ENCODE peak calls at places on chromosomes 13 and 19, in ten cellular contexts. One of them, this sample, is unnamed.

GRCh38 chr13:67230774-67231480 is 791 bp upstream of the PCDH9 start:
- DNase-seq in mucosa of descending colon: peak; percentile 38
- DNase-seq in psoas muscle: peak; percentile 64
- DNase-seq in body of pancreas: peak; percentile 56
- DNase-seq in hepatocyte: peak; percentile 82
- DNase-seq in neural progenitor cell: peak; percentile 81
- DNase-seq in adrenal gland: peak; percentile 52
- DNase-seq in IMR-90: peak; percentile 64
- DNase-seq in CD8-positive, alpha-beta memory T cell: no peak
- DNase-seq in heart right ventricle: peak; percentile 53
- DNase-seq in this sample: peak; percentile 70

GRCh38 chr19:29418106-29418684 is 107.6 kb upstream of the VSTM2B start:
- DNase-seq in adrenal gland: no peak
- DNase-seq in psoas muscle: no peak
- DNase-seq in neural progenitor cell: peak; percentile 26
- DNase-seq in body of pancreas: no peak
- DNase-seq in IMR-90: no peak
- DNase-seq in mucosa of descending colon: no peak
- DNase-seq in CD8-positive, alpha-beta memory T cell: no peak
- DNase-seq in hepatocyte: no peak
- DNase-seq in heart right ventricle: no peak
- DNase-seq in this sample: no peak

GRCh38 chr19:18978616-18979015 is 37.6 kb upstream of the HOMER3 start:
- DNase-seq in psoas muscle: no peak
- DNase-seq in neural progenitor cell: no peak
- DNase-seq in adrenal gland: no peak
- DNase-seq in IMR-90: no peak
- DNase-seq in body of pancreas: no peak
- DNase-seq in hepatocyte: no peak
- DNase-seq in heart right ventricle: no peak
- DNase-seq in mucosa of descending colon: no peak
- DNase-seq in CD8-positive, alpha-beta memory T cell: no peak
- DNase-seq in this sample: no peak

GRCh38 chr13:44141213-44141724 is 232.4 kb upstream of the SERP2 start:
- DNase-seq in neural progenitor cell: peak; percentile 20
- DNase-seq in CD8-positive, alpha-beta memory T cell: peak; percentile 7
- DNase-seq in psoas muscle: no peak
- DNase-seq in body of pancreas: peak; percentile 22
- DNase-seq in mucosa of descending colon: no peak
- DNase-seq in hepatocyte: no peak
- DNase-seq in heart right ventricle: no peak
- DNase-seq in IMR-90: no peak
- DNase-seq in adrenal gland: no peak
- DNase-seq in this sample: no peak

GRCh38 chr19:7292950-7293794 is 1.0 kb downstream of the INSR start:
- DNase-seq in IMR-90: no peak
- DNase-seq in hepatocyte: peak; percentile 66
- DNase-seq in body of pancreas: peak; percentile 59
- DNase-seq in CD8-positive, alpha-beta memory T cell: no peak
- DNase-seq in mucosa of descending colon: peak; percentile 65
- DNase-seq in heart right ventricle: peak; percentile 34
- DNase-seq in adrenal gland: peak; percentile 68
- DNase-seq in psoas muscle: peak; percentile 54
- DNase-seq in neural progenitor cell: peak; percentile 36
- DNase-seq in this sample: peak; percentile 48

GRCh38 chr19:30068528-30069395 is 126.7 kb downstream of the URI1 start:
- DNase-seq in mucosa of descending colon: no peak
- DNase-seq in psoas muscle: no peak
- DNase-seq in body of pancreas: no peak
- DNase-seq in heart right ventricle: no peak
- DNase-seq in CD8-positive, alpha-beta memory T cell: no peak
- DNase-seq in hepatocyte: no peak
- DNase-seq in neural progenitor cell: no peak
- DNase-seq in adrenal gland: no peak
- DNase-seq in IMR-90: no peak
- DNase-seq in this sample: no peak

GRCh38 chr19:42271045-42271419 is 2.0 kb downstream of the CIC start:
- DNase-seq in hepatocyte: no peak
- DNase-seq in heart right ventricle: no peak
- DNase-seq in mucosa of descending colon: no peak
- DNase-seq in neural progenitor cell: no peak
- DNase-seq in IMR-90: no peak
- DNase-seq in adrenal gland: no peak
- DNase-seq in body of pancreas: no peak
- DNase-seq in psoas muscle: no peak
- DNase-seq in CD8-positive, alpha-beta memory T cell: no peak
- DNase-seq in this sample: no peak

GRCh38 chr19:17873661-17874422 is 2.1 kb downstream of the SLC5A5 start:
- DNase-seq in neural progenitor cell: peak; percentile 94
- DNase-seq in IMR-90: no peak
- DNase-seq in body of pancreas: peak; percentile 34
- DNase-seq in psoas muscle: no peak
- DNase-seq in CD8-positive, alpha-beta memory T cell: peak; percentile 75
- DNase-seq in adrenal gland: no peak
- DNase-seq in heart right ventricle: no peak
- DNase-seq in hepatocyte: peak; percentile 69
- DNase-seq in mucosa of descending colon: peak; percentile 72
- DNase-seq in this sample: peak; percentile 38

GRCh38 chr19:30884146-30884812 is 465.0 kb downstream of the TSHZ3 start:
- DNase-seq in hepatocyte: no peak
- DNase-seq in adrenal gland: no peak
- DNase-seq in heart right ventricle: no peak
- DNase-seq in mucosa of descending colon: no peak
- DNase-seq in IMR-90: no peak
- DNase-seq in neural progenitor cell: no peak
- DNase-seq in body of pancreas: no peak
- DNase-seq in psoas muscle: no peak
- DNase-seq in CD8-positive, alpha-beta memory T cell: no peak
- DNase-seq in this sample: no peak

GRCh38 chr19:13761423-13761822 is 2.9 kb upstream of the MRI1 start:
- DNase-seq in mucosa of descending colon: no peak
- DNase-seq in neural progenitor cell: no peak
- DNase-seq in CD8-positive, alpha-beta memory T cell: no peak
- DNase-seq in adrenal gland: no peak
- DNase-seq in heart right ventricle: no peak
- DNase-seq in IMR-90: no peak
- DNase-seq in hepatocyte: no peak
- DNase-seq in psoas muscle: no peak
- DNase-seq in body of pancreas: no peak
- DNase-seq in this sample: no peak

GRCh38 chr19:53463263-53463662 is 4.3 kb upstream of the ZNF813 start:
- DNase-seq in CD8-positive, alpha-beta memory T cell: no peak
- DNase-seq in neural progenitor cell: peak; percentile 82
- DNase-seq in psoas muscle: peak; percentile 43
- DNase-seq in body of pancreas: peak; percentile 7
- DNase-seq in heart right ventricle: peak; percentile 64
- DNase-seq in mucosa of descending colon: peak; percentile 13
- DNase-seq in adrenal gland: peak; percentile 46
- DNase-seq in IMR-90: peak; percentile 6
- DNase-seq in hepatocyte: no peak
- DNase-seq in this sample: peak; percentile 7

GRCh38 chr19:35211545-35212230 is 16.9 kb downstream of the FAM187B start:
- DNase-seq in body of pancreas: peak; percentile 73
- DNase-seq in neural progenitor cell: no peak
- DNase-seq in adrenal gland: peak; percentile 39
- DNase-seq in heart right ventricle: peak; percentile 50
- DNase-seq in psoas muscle: peak; percentile 37
- DNase-seq in CD8-positive, alpha-beta memory T cell: peak; percentile 91
- DNase-seq in hepatocyte: no peak
- DNase-seq in IMR-90: no peak
- DNase-seq in mucosa of descending colon: peak; percentile 54
- DNase-seq in this sample: no peak

GRCh38 chr13:98103942-98104880 is 38.7 kb upstream of the FARP1 start:
- DNase-seq in heart right ventricle: no peak
- DNase-seq in neural progenitor cell: no peak
- DNase-seq in body of pancreas: no peak
- DNase-seq in mucosa of descending colon: no peak
- DNase-seq in IMR-90: peak; percentile 43
- DNase-seq in hepatocyte: no peak
- DNase-seq in adrenal gland: no peak
- DNase-seq in psoas muscle: no peak
- DNase-seq in CD8-positive, alpha-beta memory T cell: no peak
- DNase-seq in this sample: no peak

GRCh38 chr13:43551897-43552456 is 234.8 kb downstream of the ENOX1 start:
- DNase-seq in hepatocyte: no peak
- DNase-seq in psoas muscle: no peak
- DNase-seq in mucosa of descending colon: no peak
- DNase-seq in CD8-positive, alpha-beta memory T cell: no peak
- DNase-seq in IMR-90: no peak
- DNase-seq in heart right ventricle: no peak
- DNase-seq in body of pancreas: no peak
- DNase-seq in adrenal gland: no peak
- DNase-seq in neural progenitor cell: no peak
- DNase-seq in this sample: no peak

GRCh38 chr13:75901509-75901908 is 265.4 kb downstream of the LMO7 start:
- DNase-seq in body of pancreas: no peak
- DNase-seq in IMR-90: no peak
- DNase-seq in hepatocyte: no peak
- DNase-seq in heart right ventricle: no peak
- DNase-seq in mucosa of descending colon: no peak
- DNase-seq in neural progenitor cell: no peak
- DNase-seq in adrenal gland: no peak
- DNase-seq in psoas muscle: no peak
- DNase-seq in CD8-positive, alpha-beta memory T cell: no peak
- DNase-seq in this sample: no peak

GRCh38 chr13:107450931-107451330 is 764.4 kb downstream of the LIG4 start:
- DNase-seq in adrenal gland: no peak
- DNase-seq in heart right ventricle: peak; percentile 43
- DNase-seq in neural progenitor cell: no peak
- DNase-seq in mucosa of descending colon: no peak
- DNase-seq in hepatocyte: no peak
- DNase-seq in IMR-90: peak; percentile 99
- DNase-seq in psoas muscle: peak; percentile 28
- DNase-seq in body of pancreas: no peak
- DNase-seq in CD8-positive, alpha-beta memory T cell: no peak
- DNase-seq in this sample: peak; percentile 96

DNA sequence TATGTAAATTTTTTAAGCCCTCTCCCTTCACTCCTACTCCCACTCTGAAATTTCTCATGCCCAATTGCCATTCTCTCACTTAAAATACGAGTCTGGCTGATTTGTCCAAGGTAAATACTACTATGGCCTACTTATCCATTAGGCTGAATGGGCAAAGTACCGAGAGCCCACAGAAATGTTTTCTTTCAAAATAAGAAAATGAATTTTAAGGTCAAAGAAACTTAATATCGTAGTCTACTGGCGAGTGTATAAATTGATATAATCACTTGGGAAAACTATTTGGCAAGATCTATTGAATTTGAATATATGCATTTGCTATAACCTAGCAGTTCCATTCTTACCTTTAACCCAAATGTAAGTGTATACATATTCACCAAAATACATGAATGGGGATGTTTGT is 32.7 kb downstream of the ZNF45 start:
- DNase-seq in heart right ventricle: no peak
- DNase-seq in hepatocyte: no peak
- DNase-seq in IMR-90: no peak
- DNase-seq in adrenal gland: no peak
- DNase-seq in psoas muscle: no peak
- DNase-seq in body of pancreas: no peak
- DNase-seq in CD8-positive, alpha-beta memory T cell: no peak
- DNase-seq in neural progenitor cell: no peak
- DNase-seq in mucosa of descending colon: no peak
- DNase-seq in this sample: no peak
- H3K4me3 ChIP-seq in heart right ventricle: peak overlapping the region; percentile 65
- H3K4me3 ChIP-seq in hepatocyte: peak overlapping the region; percentile 62
- H3K4me3 ChIP-seq in IMR-90: no peak overlapping the region
- H3K4me3 ChIP-seq in adrenal gland: no peak overlapping the region
- H3K4me3 ChIP-seq in psoas muscle: peak overlapping the region; percentile 79
- H3K4me3 ChIP-seq in body of pancreas: peak overlapping the region; percentile 40
- H3K4me3 ChIP-seq in CD8-positive, alpha-beta memory T cell: peak overlapping the region; percentile 82
- H3K4me3 ChIP-seq in neural progenitor cell: peak overlapping the region; percentile 56
- H3K4me3 ChIP-seq in mucosa of descending colon: no peak overlapping the region
- H3K4me3 ChIP-seq in this sample: peak overlapping the region; percentile 58

DNA sequence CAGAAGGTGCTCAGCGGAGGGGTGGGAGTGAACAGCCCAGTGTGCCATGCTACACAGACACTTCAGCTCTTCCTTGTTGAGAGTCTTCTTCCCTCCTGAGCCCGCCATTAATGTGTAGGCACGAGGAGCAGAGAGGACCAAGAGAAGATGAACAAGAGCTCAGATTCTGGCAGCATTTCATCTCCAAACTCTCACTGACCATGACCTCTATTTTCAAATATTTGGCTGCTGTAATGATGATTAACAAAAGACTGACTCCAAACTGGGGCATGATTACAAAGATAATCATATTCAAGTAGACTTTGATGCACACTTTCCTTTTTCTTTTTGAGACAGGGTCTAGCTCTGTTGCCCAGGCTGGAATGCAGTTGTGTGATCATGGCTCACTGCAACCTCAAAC is 236.5 kb downstream of the DCLK1 start:
- DNase-seq in psoas muscle: no peak
- DNase-seq in CD8-positive, alpha-beta memory T cell: no peak
- DNase-seq in adrenal gland: no peak
- DNase-seq in IMR-90: peak; percentile 7
- DNase-seq in neural progenitor cell: no peak
- DNase-seq in body of pancreas: no peak
- DNase-seq in mucosa of descending colon: no peak
- DNase-seq in hepatocyte: no peak
- DNase-seq in heart right ventricle: no peak
- DNase-seq in this sample: peak; percentile 18
- H3K36me3 ChIP-seq in psoas muscle: no peaks in the 10 kb centered on the region
- H3K36me3 ChIP-seq in CD8-positive, alpha-beta memory T cell: no peaks in the 10 kb centered on the region
- H3K36me3 ChIP-seq in adrenal gland: no peaks in the 10 kb centered on the region
- H3K36me3 ChIP-seq in IMR-90: no peaks in the 10 kb centered on the region
- H3K36me3 ChIP-seq in neural progenitor cell: no peaks in the 10 kb centered on the region
- H3K36me3 ChIP-seq in body of pancreas: no peaks in the 10 kb centered on the region
- H3K36me3 ChIP-seq in mucosa of descending colon: no peaks in the 10 kb centered on the region
- H3K36me3 ChIP-seq in hepatocyte: no peaks in the 10 kb centered on the region
- H3K36me3 ChIP-seq in heart right ventricle: no peaks in the 10 kb centered on the region
- H3K36me3 ChIP-seq in this sample: no peaks in the 10 kb centered on the region

DNA sequence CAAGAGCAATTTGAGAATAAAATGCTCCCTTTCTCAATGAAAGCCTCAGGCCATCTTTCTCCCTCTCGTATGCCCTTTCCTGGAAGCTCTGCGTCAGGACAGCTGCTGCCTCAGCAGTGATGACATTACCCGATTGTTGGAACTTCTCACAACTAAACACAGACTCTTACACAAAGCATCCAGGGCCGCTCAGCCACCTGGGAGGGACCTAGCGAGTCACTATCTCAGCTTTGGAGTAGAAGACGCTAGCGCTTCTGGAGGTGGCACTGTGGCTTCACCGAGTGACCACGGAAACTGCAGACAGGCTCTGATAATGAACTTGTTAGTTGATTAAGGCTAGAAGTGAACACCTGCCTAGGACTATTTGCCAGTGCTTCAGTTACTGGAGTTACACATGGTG is 153.2 kb upstream of the SOX1 start:
- DNase-seq in mucosa of descending colon: no peak
- DNase-seq in IMR-90: no peak
- DNase-seq in CD8-positive, alpha-beta memory T cell: no peak
- DNase-seq in heart right ventricle: no peak
- DNase-seq in adrenal gland: no peak
- DNase-seq in neural progenitor cell: no peak
- DNase-seq in hepatocyte: no peak
- DNase-seq in psoas muscle: no peak
- DNase-seq in body of pancreas: no peak
- DNase-seq in this sample: no peak
- H3K9me3 ChIP-seq in mucosa of descending colon: no peaks in the 10 kb centered on the region
- H3K9me3 ChIP-seq in IMR-90: peaks cover 64% of the 10 kb centered on the region
- H3K9me3 ChIP-seq in CD8-positive, alpha-beta memory T cell: no peaks in the 10 kb centered on the region
- H3K9me3 ChIP-seq in heart right ventricle: no peaks in the 10 kb centered on the region
- H3K9me3 ChIP-seq in adrenal gland: no peaks in the 10 kb centered on the region
- H3K9me3 ChIP-seq in neural progenitor cell: no peaks in the 10 kb centered on the region
- H3K9me3 ChIP-seq in hepatocyte: no peaks in the 10 kb centered on the region
- H3K9me3 ChIP-seq in psoas muscle: no peaks in the 10 kb centered on the region
- H3K9me3 ChIP-seq in body of pancreas: no peaks in the 10 kb centered on the region
- H3K9me3 ChIP-seq in this sample: no peaks in the 10 kb centered on the region

GRCh38 chr13:30906411-30906990 is 430 bp downstream of the MEDAG start:
- DNase-seq in neural progenitor cell: no peak
- DNase-seq in heart right ventricle: no peak
- DNase-seq in psoas muscle: no peak
- DNase-seq in hepatocyte: no peak
- DNase-seq in body of pancreas: no peak
- DNase-seq in IMR-90: no peak
- DNase-seq in CD8-positive, alpha-beta memory T cell: no peak
- DNase-seq in mucosa of descending colon: no peak
- DNase-seq in adrenal gland: no peak
- DNase-seq in this sample: no peak
- H3K4me3 ChIP-seq in neural progenitor cell: no peak overlapping the region
- H3K4me3 ChIP-seq in heart right ventricle: peak overlapping the region; percentile 55
- H3K4me3 ChIP-seq in psoas muscle: peak overlapping the region; percentile 65
- H3K4me3 ChIP-seq in hepatocyte: no peak overlapping the region
- H3K4me3 ChIP-seq in body of pancreas: no peak overlapping the region
- H3K4me3 ChIP-seq in IMR-90: no peak overlapping the region
- H3K4me3 ChIP-seq in CD8-positive, alpha-beta memory T cell: no peak overlapping the region
- H3K4me3 ChIP-seq in mucosa of descending colon: no peak overlapping the region
- H3K4me3 ChIP-seq in adrenal gland: no peak overlapping the region
- H3K4me3 ChIP-seq in this sample: no peak overlapping the region

This sample was measured in MG63.